ENCODE peak calls at places on chromosome 10, in five cellular contexts. H, K, Y, T and R are unnamed samples.

GRCh38 chr10:122590158-122590557 is 29.6 kb downstream of the DMBT1 start:
- DNase-seq in H (no peak), K (no peak), Y (no peak), T (no peak), R (no peak)

GRCh38 chr10:92689663-92690210 is at the start of gene HHEX:
- DNase-seq in H (no peak), K (no peak), Y (peak), T (no peak), R (no peak)

GRCh38 chr10:49593998-49594397 is 16.1 kb upstream of the SLC18A3 start:
- DNase-seq in H (no peak), K (no peak), Y (no peak), T (no peak), R (no peak)

GRCh38 chr10:27297848-27298524 is 57.4 kb upstream of the ACBD5 start:
- DNase-seq in H (no peak), K (no peak), Y (no peak), T (no peak), R (no peak)

GRCh38 chr10:95550073-95550672 is 11.0 kb downstream of the SORBS1 start:
- DNase-seq in H (no peak), K (no peak), Y (peak), T (no peak), R (no peak)

GRCh38 chr10:57692255-57692980 is 575.3 kb downstream of the IPMK start:
- DNase-seq in H (no peak), K (no peak), Y (no peak), T (no peak), R (no peak)

GRCh38 chr10:42488416-42488815 is 150.0 kb downstream of the ZNF33B start:
- DNase-seq in H (no peak), K (no peak), Y (no peak), T (no peak), R (no peak)

GRCh38 chr10:71597821-71598498 is 121.6 kb downstream of the C10orf105 start:
- DNase-seq in H (peak), K (no peak), Y (no peak), T (no peak), R (no peak)

GRCh38 chr10:34297551-34298370 is 517.3 kb downstream of the PARD3 start:
- DNase-seq in H (no peak), K (no peak), Y (peak), T (no peak), R (no peak)

GRCh38 chr10:78069151-78069550 is 35.5 kb downstream of the RPS24 start:
- DNase-seq in H (no peak), K (no peak), Y (no peak), T (no peak), R (no peak)

GRCh38 chr10:125548356-125548755 is 134.6 kb downstream of the TEX36 start:
- DNase-seq in H (no peak), K (no peak), Y (no peak), T (no peak), R (no peak)

GRCh38 chr10:106387063-106387462 is 777.4 kb downstream of the SORCS1 start:
- DNase-seq in H (no peak), K (no peak), Y (no peak), T (no peak), R (no peak)

GRCh38 chr10:52378124-52378523 is 64.0 kb downstream of the DKK1 start:
- DNase-seq in H (no peak), K (no peak), Y (no peak), T (no peak), R (no peak)

GRCh38 chr10:72335394-72336258 is 19.1 kb downstream of the DNAJB12 start:
- DNase-seq in H (peak), K (no peak), Y (no peak), T (no peak), R (peak)

GRCh38 chr10:51699145-51699474 is 285 bp downstream of the CSTF2T start:
- DNase-seq in H (no peak), K (no peak), Y (no peak), T (no peak), R (no peak)

GRCh38 chr10:104246981-104247380 is 7.7 kb upstream of the GSTO1 start:
- DNase-seq in H (no peak), K (no peak), Y (no peak), T (no peak), R (no peak)